ENCODE peak calls at places on chromosomes 2 and 18, in nine cellular contexts. F is NCI-H460; Q is HTR-8/SVneo; S is cardiac muscle cell; O is hepatocyte; R is RCC 7860; K is effector memory CD8-positive, alpha-beta T cell; D is NAMALWA; X is H9. W is an unnamed sample.

GRCh38 chr2:95315801-95316411 is 18.8 kb downstream of the KCNIP3 start:
- DNase-seq in F (no peak), Q (peak), S (peak), O (no peak), R (peak), K (no peak), D (no peak), X (no peak), W (no peak)

GRCh38 chr18:5979971-5980457 is 84.7 kb upstream of the TMEM200C start:
- DNase-seq in F (no peak), Q (no peak), S (no peak), O (no peak), R (no peak), K (no peak), D (no peak), X (peak), W (no peak)

GRCh38 chr2:108534577-108535379 is 508 bp downstream of the LIMS1 start:
- DNase-seq in F (peak), Q (peak), S (peak), O (peak), R (peak), K (peak), D (peak), X (peak), W (peak)

GRCh38 chr18:14747513-14748474 is at the start of gene ANKRD30B:
- DNase-seq in F (no peak), Q (no peak), S (no peak), O (peak), R (no peak), K (no peak), D (no peak), X (peak), W (peak)

GRCh38 chr2:23293063-23293462 is 91.9 kb upstream of the KLHL29 start:
- DNase-seq in F (no peak), Q (peak), S (peak), O (no peak), R (no peak), K (no peak), D (no peak), X (no peak), W (no peak)

GRCh38 chr2:237889811-237890210 is 30.4 kb downstream of the RAMP1 start:
- DNase-seq in F (no peak), Q (no peak), S (no peak), O (no peak), R (no peak), K (no peak), D (no peak), X (no peak), W (no peak)

GRCh38 chr2:63058742-63059433 is 8.3 kb downstream of the OTX1 start:
- DNase-seq in F (no peak), Q (no peak), S (no peak), O (peak), R (no peak), K (no peak), D (no peak), X (peak), W (no peak)

GRCh38 chr2:23606968-23607367 is 222.0 kb downstream of the KLHL29 start:
- DNase-seq in F (no peak), Q (no peak), S (peak), O (no peak), R (peak), K (no peak), D (no peak), X (no peak), W (no peak)

GRCh38 chr2:233115761-233116160 is 55.6 kb downstream of the INPP5D start:
- DNase-seq in F (no peak), Q (no peak), S (peak), O (no peak), R (no peak), K (no peak), D (no peak), X (no peak), W (no peak)

GRCh38 chr2:105102963-105103421 is 65.1 kb downstream of the MRPS9 start:
- DNase-seq in F (no peak), Q (peak), S (peak), O (no peak), R (peak), K (no peak), D (no peak), X (peak), W (no peak)

GRCh38 chr2:134276381-134277172 is 22.7 kb downstream of the MGAT5 start:
- DNase-seq in F (no peak), Q (no peak), S (no peak), O (no peak), R (peak), K (no peak), D (no peak), X (no peak), W (no peak)

GRCh38 chr2:28338046-28338753 is 54.5 kb upstream of the FOSL2 start:
- DNase-seq in F (no peak), Q (no peak), S (peak), O (peak), R (no peak), K (no peak), D (no peak), X (no peak), W (no peak)

GRCh38 chr2:152730591-152731333 is 12.3 kb downstream of the ARL6IP6 start:
- DNase-seq in F (no peak), Q (no peak), S (peak), O (no peak), R (no peak), K (peak), D (no peak), X (no peak), W (no peak)

GRCh38 chr18:45993441-45993840 is 26.3 kb upstream of the EPG5 start:
- DNase-seq in F (peak), Q (peak), S (peak), O (no peak), R (peak), K (no peak), D (no peak), X (no peak), W (no peak)

GRCh38 chr2:37829202-37829601 is 95.9 kb upstream of the RMDN2 start:
- DNase-seq in F (no peak), Q (peak), S (peak), O (peak), R (peak), K (no peak), D (no peak), X (no peak), W (no peak)

GRCh38 chr2:105912081-105912480 is 167.4 kb downstream of the NCK2 start:
- DNase-seq in F (no peak), Q (no peak), S (peak), O (no peak), R (no peak), K (no peak), D (no peak), X (no peak), W (no peak)

GRCh38 chr18:66210875-66211274 is 393.0 kb downstream of the CDH19 start:
- DNase-seq in F (no peak), Q (no peak), S (no peak), O (no peak), R (no peak), K (no peak), D (no peak), X (no peak), W (no peak)

GRCh38 chr2:51812138-51812866 is 780.4 kb upstream of the NRXN1 start:
- DNase-seq in F (no peak), Q (peak), S (peak), O (no peak), R (peak), K (no peak), D (no peak), X (no peak), W (no peak)

GRCh38 chr2:167748536-167748935 is 498.9 kb downstream of the STK39 start:
- DNase-seq in F (no peak), Q (no peak), S (no peak), O (no peak), R (peak), K (no peak), D (no peak), X (no peak), W (no peak)

GRCh38 chr2:140929866-140930265 is 1201.0 kb downstream of the LRP1B start:
- DNase-seq in F (no peak), Q (no peak), S (peak), O (no peak), R (no peak), K (no peak), D (no peak), X (no peak), W (no peak)

GRCh38 chr2:140986456-140986855 is 1144.4 kb downstream of the LRP1B start:
- DNase-seq in F (no peak), Q (no peak), S (no peak), O (no peak), R (no peak), K (no peak), D (no peak), X (no peak), W (no peak)

GRCh38 chr2:134217924-134218323 is 35.9 kb upstream of the MGAT5 start:
- DNase-seq in F (no peak), Q (no peak), S (peak), O (no peak), R (no peak), K (no peak), D (no peak), X (no peak), W (no peak)

GRCh38 chr2:236196366-236196765 is 28.2 kb upstream of the GBX2 start:
- DNase-seq in F (no peak), Q (no peak), S (no peak), O (no peak), R (no peak), K (no peak), D (no peak), X (no peak), W (no peak)

GRCh38 chr18:56823986-56824385 is 172.8 kb downstream of the WDR7 start:
- DNase-seq in F (no peak), Q (no peak), S (peak), O (no peak), R (no peak), K (no peak), D (no peak), X (no peak), W (no peak)

GRCh38 chr2:207331674-207332073 is 165.9 kb upstream of the KLF7 start:
- DNase-seq in F (no peak), Q (no peak), S (no peak), O (no peak), R (no peak), K (no peak), D (no peak), X (no peak), W (no peak)

GRCh38 chr2:239396881-239397681 is 3.7 kb downstream of the HDAC4 start:
- DNase-seq in F (no peak), Q (no peak), S (no peak), O (no peak), R (no peak), K (no peak), D (peak), X (no peak), W (peak)

GRCh38 chr2:176554107-176555048 is 285.1 kb downstream of the MTX2 start:
- DNase-seq in F (peak), Q (peak), S (peak), O (peak), R (peak), K (peak), D (peak), X (peak), W (peak)

GRCh38 chr2:84741182-84741822 is 139.6 kb downstream of the TRABD2A start:
- DNase-seq in F (peak), Q (peak), S (peak), O (peak), R (no peak), K (peak), D (peak), X (peak), W (peak)

GRCh38 chr2:228938629-228939028 is 332.5 kb downstream of the PID1 start:
- DNase-seq in F (no peak), Q (no peak), S (peak), O (no peak), R (no peak), K (no peak), D (no peak), X (no peak), W (no peak)

W was measured in activated CD4-positive, alpha-beta T cell treated with anti-CD3 and anti-CD28 coated beads, Interleukin-2, amount 50 U/mL, for 48 hours.